ENCODE peak calls at places on chromosomes 3 and 15, in four cellular contexts. One of them, this sample, is unnamed.

GRCh38 chr15:90414408-90415028 is 26.5 kb downstream of the IQGAP1 start:
- DNase-seq in IMR-90: peak; percentile 91
- DNase-seq in mesendoderm: peak; percentile 68
- DNase-seq in H1: no peak
- DNase-seq in this sample: no peak

GRCh38 chr15:58457466-58457965 is 25.7 kb downstream of the LIPC start:
- DNase-seq in IMR-90: peak; percentile 97
- DNase-seq in mesendoderm: no peak
- DNase-seq in H1: no peak
- DNase-seq in this sample: no peak

GRCh38 chr3:117355566-117355965 is 646.0 kb downstream of the TUSC7 start:
- DNase-seq in IMR-90: peak; percentile 22
- DNase-seq in mesendoderm: peak; percentile 69
- DNase-seq in H1: no peak
- DNase-seq in this sample: no peak

GRCh38 chr3:108055931-108056330 is 34.9 kb downstream of the CD47 start:
- DNase-seq in IMR-90: no peak
- DNase-seq in mesendoderm: no peak
- DNase-seq in H1: no peak
- DNase-seq in this sample: no peak

GRCh38 chr3:187746479-187747335 is 1.4 kb upstream of the BCL6 start:
- DNase-seq in IMR-90: peak; percentile 49
- DNase-seq in mesendoderm: peak; percentile 59
- DNase-seq in H1: no peak
- DNase-seq in this sample: no peak

GRCh38 chr15:71230303-71230702 is 115.0 kb downstream of the THSD4 start:
- DNase-seq in IMR-90: no peak
- DNase-seq in mesendoderm: no peak
- DNase-seq in H1: no peak
- DNase-seq in this sample: no peak

GRCh38 chr3:56781762-56782161 is 20.0 kb downstream of the ARHGEF3 start:
- DNase-seq in IMR-90: no peak
- DNase-seq in mesendoderm: no peak
- DNase-seq in H1: no peak
- DNase-seq in this sample: no peak

GRCh38 chr15:74464216-74464615 is 3.3 kb upstream of the UBL7 start:
- DNase-seq in IMR-90: no peak
- DNase-seq in mesendoderm: no peak
- DNase-seq in H1: no peak
- DNase-seq in this sample: no peak

GRCh38 chr3:8490079-8490552 is 11.5 kb upstream of the LMCD1 start:
- DNase-seq in IMR-90: peak; percentile 98
- DNase-seq in mesendoderm: peak; percentile 50
- DNase-seq in H1: no peak
- DNase-seq in this sample: no peak

GRCh38 chr3:194306109-194306686 is 44.9 kb downstream of the CPN2 start:
- DNase-seq in IMR-90: no peak
- DNase-seq in mesendoderm: no peak
- DNase-seq in H1: no peak
- DNase-seq in this sample: no peak

GRCh38 chr3:139538733-139539132 is 809 bp downstream of the RBP1 start:
- DNase-seq in IMR-90: peak; percentile 53
- DNase-seq in mesendoderm: peak; percentile 41
- DNase-seq in H1: no peak
- DNase-seq in this sample: no peak

GRCh38 chr3:122946185-122946584 is 81.4 kb downstream of the SEMA5B start:
- DNase-seq in IMR-90: no peak
- DNase-seq in mesendoderm: no peak
- DNase-seq in H1: no peak
- DNase-seq in this sample: no peak

GRCh38 chr3:127273196-127273595 is 14.7 kb downstream of the PRR20G start:
- DNase-seq in IMR-90: no peak
- DNase-seq in mesendoderm: no peak
- DNase-seq in H1: no peak
- DNase-seq in this sample: no peak

GRCh38 chr3:14909250-14909649 is 38.1 kb upstream of the NR2C2 start:
- DNase-seq in IMR-90: no peak
- DNase-seq in mesendoderm: no peak
- DNase-seq in H1: no peak
- DNase-seq in this sample: no peak

GRCh38 chr15:58415636-58416035 is 16.2 kb upstream of the LIPC start:
- DNase-seq in IMR-90: no peak
- DNase-seq in mesendoderm: no peak
- DNase-seq in H1: no peak
- DNase-seq in this sample: no peak

GRCh38 chr15:44591326-44591725 is 54.4 kb downstream of the EIF3J start:
- DNase-seq in IMR-90: no peak
- DNase-seq in mesendoderm: no peak
- DNase-seq in H1: no peak
- DNase-seq in this sample: no peak

DNA sequence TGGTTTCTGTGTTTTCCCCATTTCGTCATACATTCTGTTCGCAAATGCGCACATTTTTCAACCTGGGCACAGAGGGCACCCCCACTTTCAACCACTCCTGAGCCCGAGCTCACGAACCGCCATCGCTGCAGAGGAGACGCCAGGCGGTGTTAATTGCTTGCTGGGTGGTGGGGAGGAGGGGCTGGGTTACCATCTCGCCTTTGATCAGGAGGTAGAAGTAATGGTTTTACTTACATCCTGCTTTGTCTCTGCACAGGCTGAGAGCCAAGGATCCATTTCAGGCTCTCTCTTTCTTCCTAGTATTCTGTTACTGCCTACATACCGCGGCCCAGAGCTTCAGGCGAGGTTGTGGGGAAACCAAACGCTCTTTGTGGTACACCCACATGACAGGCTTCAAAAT is 177.3 kb upstream of the WNT5A start:
- DNase-seq in IMR-90: no peak
- DNase-seq in mesendoderm: peak; percentile 62
- DNase-seq in H1: no peak
- DNase-seq in this sample: peak; percentile 55
- H2BK15ac ChIP-seq in IMR-90: no peak overlapping the region
- H2BK15ac ChIP-seq in mesendoderm: no peak overlapping the region
- H2BK15ac ChIP-seq in H1: no peak overlapping the region
- H2BK15ac ChIP-seq in this sample: no peak overlapping the region

DNA sequence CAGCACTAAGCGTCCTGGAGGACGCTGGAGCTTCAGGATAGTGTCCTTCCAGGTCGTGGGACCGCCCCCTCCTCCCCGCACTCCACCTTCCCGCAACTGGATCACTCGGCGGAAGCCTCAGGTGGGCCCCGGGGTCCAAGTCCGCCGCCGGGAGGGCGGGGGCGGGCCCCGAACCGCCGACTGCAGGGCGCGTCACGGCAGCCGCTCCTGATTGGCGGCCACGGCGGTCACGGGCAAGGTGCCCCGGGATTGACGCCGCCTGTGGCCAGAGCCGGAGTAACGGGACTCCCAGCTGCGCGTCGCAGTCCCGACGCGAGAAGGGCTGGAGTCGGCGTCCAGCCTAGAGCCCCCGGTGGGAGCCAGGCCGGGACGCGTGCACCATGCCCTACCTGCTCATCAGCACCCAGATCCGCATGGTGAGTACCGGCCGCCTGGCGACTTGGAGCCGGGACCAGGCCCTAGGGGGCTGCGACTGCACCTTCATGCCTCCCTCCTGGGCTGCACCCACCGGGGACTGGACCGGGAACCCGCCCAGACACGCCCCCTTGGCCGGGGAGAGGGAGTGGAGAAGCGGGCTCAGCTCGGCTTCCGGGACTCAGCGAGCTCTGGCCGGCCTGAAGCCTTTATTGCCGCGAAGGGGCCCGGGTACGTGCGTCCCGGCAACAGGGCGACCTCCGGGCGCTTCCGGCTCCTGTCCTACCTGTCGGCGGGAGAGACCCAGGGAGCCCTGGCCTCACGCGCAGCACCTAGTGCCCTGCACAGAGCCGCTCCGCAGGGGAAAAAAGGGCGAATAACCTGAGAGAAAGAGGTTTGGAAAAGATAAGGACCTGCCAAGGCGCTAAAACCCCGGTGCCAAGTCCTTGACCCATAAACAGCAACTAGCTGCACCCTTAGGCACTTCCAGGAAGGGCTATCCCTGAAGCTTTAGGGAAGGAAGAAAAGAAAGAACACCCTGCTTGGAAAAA is at the start of gene GCHFR:
- DNase-seq in IMR-90: peak; percentile 47
- DNase-seq in mesendoderm: peak; percentile 73
- DNase-seq in H1: no peak
- DNase-seq in this sample: peak; percentile 42
- H3K4ac ChIP-seq in IMR-90: peak within 1 kb of the TSS; percentile 48
- H3K4ac ChIP-seq in mesendoderm: no peak within 1 kb of the TSS
- H3K4ac ChIP-seq in H1: no peak within 1 kb of the TSS
- H3K4ac ChIP-seq in this sample: no peak within 1 kb of the TSS

GRCh38 chr3:49807427-49808114 is 4.5 kb downstream of the INKA1 start:
- DNase-seq in IMR-90: no peak
- DNase-seq in mesendoderm: no peak
- DNase-seq in H1: no peak
- DNase-seq in this sample: no peak
- H2BK15ac ChIP-seq in IMR-90: no peak overlapping the region
- H2BK15ac ChIP-seq in mesendoderm: no peak overlapping the region
- H2BK15ac ChIP-seq in H1: no peak overlapping the region
- H2BK15ac ChIP-seq in this sample: no peak overlapping the region

GRCh38 chr3:192881159-192881786 is 36.4 kb downstream of the MB21D2 start:
- DNase-seq in IMR-90: no peak
- DNase-seq in mesendoderm: no peak
- DNase-seq in H1: no peak
- DNase-seq in this sample: no peak
- H3K4ac ChIP-seq in IMR-90: peak overlapping the region; percentile 71
- H3K4ac ChIP-seq in mesendoderm: peak overlapping the region; percentile 70
- H3K4ac ChIP-seq in H1: no peak overlapping the region
- H3K4ac ChIP-seq in this sample: no peak overlapping the region

This sample was measured in neuronal stem cell.